ENCODE peak calls at places on chromosomes 12 and 14, in five cellular contexts. Z is body of pancreas, X is transverse colon, U is suprapubic skin, M is heart right ventricle. Q is an unnamed sample. For H3K4me1, the result is how much of the 10 kb centered on the place peaks cover.

GRCh38 chr14:43406936-43407335 is 1100.1 kb downstream of the FSCB start:
- DNase-seq in U (no peak), X (no peak), Z (no peak), M (no peak), Q (no peak)

GRCh38 chr12:24931666-24932405 is 17.1 kb downstream of the BCAT1 start:
- DNase-seq in M (no peak), Z (no peak), U (no peak), X (no peak), Q (no peak)

GRCh38 chr14:103862393-103862782 is 15.0 kb upstream of the PPP1R13B start:
- DNase-seq in M (no peak), U (no peak), Z (no peak), X (no peak), Q (peak)

GRCh38 chr12:724194-724855 is 28.1 kb upstream of the WNK1 start:
- DNase-seq in Z (no peak), X (no peak), U (no peak), M (no peak), Q (no peak)

GRCh38 chr12:22206111-22206728 is 128.3 kb downstream of the ST8SIA1 start:
- DNase-seq in X (no peak), U (no peak), M (no peak), Z (no peak), Q (no peak)

GRCh38 chr12:79252358-79253075 is 387.9 kb downstream of the SYT1 start:
- DNase-seq in X (no peak), M (no peak), Z (no peak), U (no peak), Q (no peak)

GRCh38 chr12:26195641-26196423 is 459 bp downstream of the SSPN start:
- DNase-seq in M (peak), X (peak), Z (peak), U (peak), Q (peak)

GRCh38 chr12:71870409-71870808 is 30.9 kb downstream of the TBC1D15 start:
- DNase-seq in U (no peak), X (no peak), Z (no peak), M (no peak), Q (no peak)

GRCh38 chr12:70245458-70245857 is 2.2 kb downstream of the CNOT2 start:
- DNase-seq in Z (no peak), U (no peak), X (no peak), M (no peak), Q (no peak)

GRCh38 chr12:49190317-49190716 is 1.4 kb upstream of the TUBA1A start:
- DNase-seq in Z (no peak), X (no peak), U (no peak), M (no peak), Q (no peak)

GRCh38 chr12:45439039-45439438 is 223.1 kb downstream of the ANO6 start:
- DNase-seq in U (no peak), M (no peak), Z (no peak), X (no peak), Q (no peak)

DNA sequence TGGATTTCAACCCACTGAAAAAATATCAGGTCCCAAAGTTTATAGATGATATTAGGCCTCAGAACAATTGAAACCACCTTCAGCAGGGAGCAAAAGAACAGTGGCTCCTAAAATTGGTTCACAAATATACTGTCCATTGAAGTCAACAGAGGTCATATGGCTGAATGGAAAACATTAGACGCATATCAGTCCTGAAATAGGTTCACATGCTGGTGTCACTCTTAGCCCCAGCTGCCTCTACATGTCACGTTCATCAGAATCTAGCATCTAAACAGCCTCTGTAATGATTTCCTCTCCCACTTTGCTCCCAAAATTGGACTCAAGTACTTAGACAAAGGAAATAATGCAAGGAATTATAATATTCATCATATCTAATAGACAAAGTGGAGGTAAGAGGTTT is 8.7 kb downstream of the FLRT2 start:
- DNase-seq in X (no peak), U (no peak), Z (no peak), M (no peak), Q (no peak)
- H3K4me3 ChIP-seq in X (no peak), U (no peak), Z (no peak), M (no peak), Q (no peak)

GRCh38 chr12:43095669-43096068 is 456.3 kb downstream of the ADAMTS20 start:
- DNase-seq in X (no peak), M (no peak), U (no peak), Z (no peak), Q (no peak)
- H3K4me1 ChIP-seq in X (under half), M (under half), U (under half), Z (under half), Q (under half)

GRCh38 chr14:23301288-23301968 is 1.2 kb downstream of the PPP1R3E start:
- DNase-seq in M (peak), U (peak), X (peak), Z (peak), Q (peak)

GRCh38 chr14:23299186-23299521 is 3.5 kb downstream of the PPP1R3E start:
- DNase-seq in M (no peak), U (no peak), Z (no peak), X (no peak), Q (no peak)

GRCh38 chr14:23300687-23301223 is 1.9 kb downstream of the PPP1R3E start:
- DNase-seq in U (peak), M (peak), Z (peak), X (peak), Q (peak)

GRCh38 chr14:23299558-23299957 is 3.1 kb downstream of the PPP1R3E start:
- DNase-seq in M (no peak), U (no peak), X (no peak), Z (no peak), Q (no peak)

DNA sequence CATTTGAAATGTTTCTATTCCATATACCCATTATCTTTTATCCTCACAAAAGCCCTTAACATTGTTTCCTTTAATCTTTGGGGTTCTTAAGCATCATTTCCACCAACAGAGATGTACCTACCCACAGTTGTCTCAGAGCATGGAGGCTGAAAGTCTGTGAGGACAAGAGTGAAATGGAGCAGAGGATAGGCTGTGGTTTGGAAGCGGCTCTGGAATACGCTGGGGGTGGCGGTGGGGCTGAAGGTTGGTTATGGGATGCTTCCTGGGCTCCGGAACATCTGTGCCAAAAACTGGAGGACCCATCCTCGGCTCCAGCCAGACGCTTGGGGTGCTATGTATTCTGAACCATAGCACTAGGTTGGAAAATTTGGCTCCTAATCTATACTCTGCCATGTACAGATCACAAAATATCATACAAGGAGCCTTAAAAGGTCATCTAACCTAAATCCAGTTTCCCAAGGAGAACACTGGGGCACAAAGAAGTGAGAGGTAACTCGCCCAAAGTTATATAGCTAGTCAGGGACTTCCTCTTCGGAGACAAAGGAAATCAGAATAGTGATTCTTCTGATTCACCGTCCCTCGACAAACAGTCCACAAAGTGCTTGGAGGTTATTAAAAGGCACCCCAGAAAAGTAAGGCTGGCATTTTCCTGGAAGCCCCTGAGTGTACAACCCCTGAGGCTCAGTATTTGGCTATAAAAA is 2.5 kb downstream of the PPP1R3E start:
- DNase-seq in X (no peak), M (no peak), Z (no peak), U (no peak), Q (peak)
- TF ChIP-seq CTCF in X (no peak), M (no peak), Z (no peak), U (no peak), Q (no peak)

DNA sequence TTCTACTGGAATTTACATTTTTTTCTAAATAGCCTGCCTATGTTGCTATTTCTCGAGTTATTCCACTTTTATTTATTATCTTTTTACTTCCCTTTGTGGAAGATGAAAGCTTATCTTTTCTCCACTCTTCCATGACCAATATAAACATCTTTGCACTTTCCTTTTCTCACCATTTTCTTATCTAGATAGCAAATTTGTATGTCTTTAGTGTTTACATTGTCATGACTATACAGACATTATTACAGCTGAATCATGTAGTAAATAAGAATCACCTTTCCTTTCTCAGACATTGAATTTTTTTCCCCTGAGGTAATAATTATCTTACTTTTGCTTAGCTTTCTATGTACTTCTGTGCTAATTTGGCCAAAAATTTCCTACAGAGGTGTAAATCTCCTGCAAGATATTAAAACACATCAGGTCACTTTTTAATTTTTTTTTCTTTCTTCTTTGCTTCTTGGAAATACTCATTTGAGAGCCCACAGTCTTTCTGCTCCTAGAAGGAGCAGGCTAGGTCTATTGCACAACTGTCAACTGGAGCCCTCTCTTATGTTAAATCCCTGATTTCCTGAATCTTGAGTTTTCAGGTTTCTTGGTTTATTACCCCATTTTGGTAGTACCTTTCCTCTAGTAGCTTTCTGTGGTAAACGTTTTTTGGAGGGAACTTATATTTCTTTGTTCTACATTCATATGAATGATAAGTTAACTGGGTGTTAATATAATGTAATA is 109.0 kb upstream of the ATP2B1 start:
- DNase-seq in U (no peak), X (no peak), M (no peak), Z (no peak), Q (no peak)
- H3K4me3 ChIP-seq in U (no peak), X (no peak), M (no peak), Z (no peak), Q (no peak)

GRCh38 chr14:106620368-106620767 is 1094.0 kb downstream of the TMEM121 start:
- DNase-seq in Z (no peak), X (no peak), U (no peak), M (no peak), Q (no peak)

GRCh38 chr14:106622200-106622745 is 1095.9 kb downstream of the TMEM121 start:
- DNase-seq in U (no peak), M (no peak), Z (no peak), X (peak), Q (no peak)

GRCh38 chr14:106619618-106620017 is 1093.2 kb downstream of the TMEM121 start:
- DNase-seq in M (no peak), U (no peak), Z (no peak), X (no peak), Q (no peak)

DNA sequence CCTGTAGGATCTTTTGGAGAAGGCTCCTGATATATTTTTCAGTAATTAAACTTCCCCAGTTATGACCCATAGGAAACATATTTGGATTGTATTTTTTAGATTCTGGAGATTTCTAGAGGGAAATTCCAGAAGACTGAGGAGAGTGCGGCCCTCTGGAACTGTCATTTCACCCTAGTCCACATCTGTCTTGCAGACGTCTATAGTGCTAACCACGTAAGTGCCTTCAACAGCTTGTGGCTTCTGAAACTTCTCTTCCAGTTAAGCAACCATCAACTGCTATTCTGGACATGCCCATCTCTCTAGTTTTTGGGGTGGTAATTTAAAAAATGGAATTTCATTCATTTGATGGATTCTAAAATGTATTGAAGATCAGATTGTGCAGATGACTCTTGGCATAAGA is 1098.8 kb downstream of the TMEM121 start:
- DNase-seq in Z (no peak), M (no peak), X (no peak), U (no peak), Q (no peak)
- H3K4me1 ChIP-seq in Z (under half), M (under half), X (under half), U (under half), Q (under half)

GRCh38 chr12:89154743-89155530 is 197.4 kb downstream of the DUSP6 start:
- DNase-seq in U (no peak), Z (no peak), M (no peak), X (no peak), Q (no peak)
- TF ChIP-seq CTCF in U (no peak), Z (no peak), M (no peak), X (peak), Q (peak)

GRCh38 chr12:124800506-124800905 is 63.2 kb downstream of the SCARB1 start:
- DNase-seq in M (no peak), Z (no peak), U (no peak), X (no peak), Q (no peak)

GRCh38 chr12:124805876-124806668 is 57.6 kb downstream of the SCARB1 start:
- DNase-seq in X (no peak), U (no peak), M (no peak), Z (no peak), Q (no peak)

GRCh38 chr12:124805050-124805449 is 58.6 kb downstream of the SCARB1 start:
- DNase-seq in U (no peak), X (no peak), M (no peak), Z (no peak), Q (no peak)

GRCh38 chr12:124802361-124802760 is 61.3 kb downstream of the SCARB1 start:
- DNase-seq in M (no peak), X (no peak), Z (no peak), U (no peak), Q (no peak)

GRCh38 chr12:124804011-124804621 is 59.5 kb downstream of the SCARB1 start:
- DNase-seq in M (no peak), U (no peak), Z (peak), X (no peak), Q (no peak)
- H3K4me3 ChIP-seq in M (no peak), U (no peak), Z (no peak), X (no peak), Q (no peak)

DNA sequence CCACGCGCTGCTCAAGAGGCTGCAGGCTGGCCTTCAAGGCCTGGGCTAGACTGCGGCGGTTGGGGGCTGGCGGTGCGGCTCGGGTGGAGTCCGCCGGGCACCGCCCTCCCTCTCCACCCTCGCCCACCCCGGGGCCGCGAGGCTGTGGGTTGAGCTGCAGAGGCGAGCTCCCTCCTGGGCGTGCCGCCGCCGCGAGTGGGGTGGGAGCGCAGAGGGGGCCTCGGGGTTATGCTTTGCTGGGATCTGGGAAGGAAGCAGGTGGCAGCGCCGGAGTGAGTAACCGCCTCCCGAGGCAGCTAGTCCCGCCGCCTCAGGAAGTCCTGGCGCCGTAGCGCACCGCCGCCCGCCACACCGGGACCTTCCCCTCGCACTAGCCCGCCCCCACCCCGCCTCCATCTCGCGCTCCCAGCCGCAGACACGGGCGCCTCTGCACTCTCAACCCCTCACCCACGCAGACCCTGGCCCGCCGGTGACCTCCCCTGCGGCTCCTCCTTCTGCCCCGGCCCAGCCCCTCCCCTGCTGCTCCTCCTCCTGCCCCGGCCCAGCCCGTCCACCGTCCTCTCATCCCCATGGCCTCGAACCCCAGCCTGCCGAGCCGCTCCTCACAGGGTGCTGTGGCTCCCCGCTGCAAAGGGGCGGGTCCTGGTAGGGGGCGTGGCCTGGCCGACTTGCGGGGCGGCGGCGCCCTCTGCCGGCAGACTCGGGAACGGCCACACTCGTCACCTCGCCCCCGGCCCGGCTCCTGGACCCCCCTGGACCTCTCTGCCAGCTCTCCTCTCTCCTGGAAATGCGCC is 16.6 kb downstream of the TAMALIN start:
- DNase-seq in U (peak), Z (peak), X (peak), M (peak), Q (peak)
- H3K4me1 ChIP-seq in U (under half), Z (half or more), X (under half), M (half or more), Q (under half)

GRCh38 chr14:75401356-75401755 is 26.5 kb upstream of the JDP2 start:
- DNase-seq in X (peak), Z (no peak), U (peak), M (peak), Q (peak)
- TF ChIP-seq CTCF in X (no peak), Z (no peak), U (no peak), M (no peak), Q (no peak)

GRCh38 chr14:64715628-64716412 is 11.6 kb downstream of the PLEKHG3 start:
- DNase-seq in M (peak), X (no peak), U (peak), Z (peak), Q (peak)
- H3K4me3 ChIP-seq in M (no peak), X (peak), U (peak), Z (no peak), Q (peak)